ENCODE peak calls at places on chromosomes 12 and 14, in nine cellular contexts. D is RCC 7860; R is heart left ventricle; Z is sciatic nerve; K is activated CD8-positive, alpha-beta memory T cell treated with anti-CD3 and anti-CD28 coated beads, Interleukin-2, amount 50 U/mL, for 48 hours; N is activated T-cell treated with anti-CD3 and anti-CD28 coated beads, Interleukin-2, amount 50 U/mL, for 24 hours; U is activated naive CD4-positive, alpha-beta T cell treated with anti-CD3 and anti-CD28 coated beads for 36 hours; V is stimulated activated CD4-positive, alpha-beta T cell treated with anti-CD3 and anti-CD28 coated beads, Interleukin-2, amount 100 ng/mL, for 48 hours; I is head of caudate nucleus. J is an unnamed sample.

GRCh38 chr12:89525002-89525823 is 617 bp upstream of the GALNT4 start:
- DNase-seq in V (peak), R (peak), D (no peak), I (no peak), K (peak), N (peak), U (peak), Z (peak), J (peak)

GRCh38 chr12:132281021-132281420 is 48.4 kb downstream of the GALNT9 start:
- DNase-seq in N (no peak), Z (no peak), U (no peak), I (no peak), V (no peak), R (peak), D (no peak), K (no peak), J (no peak)

GRCh38 chr12:113109360-113109759 is 26.2 kb downstream of the RASAL1 start:
- DNase-seq in N (no peak), K (no peak), R (no peak), I (no peak), V (no peak), D (no peak), U (no peak), Z (no peak), J (no peak)

GRCh38 chr12:54018608-54018984 is 9.6 kb upstream of the HOXC6 start:
- DNase-seq in U (no peak), N (no peak), I (no peak), Z (peak), K (no peak), V (no peak), R (no peak), D (peak), J (no peak)

GRCh38 chr14:85528882-85529585 is 910 bp upstream of the FLRT2 start:
- DNase-seq in I (no peak), K (no peak), D (peak), V (no peak), N (no peak), R (no peak), Z (no peak), U (no peak), J (no peak)

GRCh38 chr14:94367896-94368590 is 20.4 kb downstream of the SERPINA1 start:
- DNase-seq in N (peak), I (no peak), U (no peak), K (no peak), V (no peak), R (no peak), Z (no peak), D (no peak), J (no peak)

GRCh38 chr12:122870867-122871664 is 24.9 kb downstream of the VPS37B start:
- DNase-seq in D (no peak), U (no peak), I (peak), N (peak), Z (peak), V (no peak), K (no peak), R (peak), J (no peak)

GRCh38 chr14:102781063-102781462 is 3.8 kb downstream of the TRAF3 start:
- DNase-seq in Z (no peak), D (no peak), U (no peak), N (no peak), K (no peak), V (no peak), R (no peak), I (no peak), J (no peak)

GRCh38 chr14:75476274-75476995 is 45.8 kb upstream of the BATF start:
- DNase-seq in U (no peak), D (no peak), V (no peak), N (no peak), K (no peak), Z (no peak), I (peak), R (no peak), J (peak)

GRCh38 chr12:111445311-111446043 is 39.8 kb downstream of the SH2B3 start:
- DNase-seq in I (no peak), R (no peak), U (no peak), Z (peak), D (no peak), K (peak), V (no peak), N (peak), J (peak)

GRCh38 chr12:65232490-65233077 is 45.9 kb upstream of the MSRB3 start:
- DNase-seq in Z (no peak), D (no peak), V (no peak), N (no peak), U (no peak), R (no peak), K (no peak), I (no peak), J (no peak)

GRCh38 chr14:63905370-63905769 is 52.6 kb downstream of the SYNE2 start:
- DNase-seq in V (no peak), D (no peak), I (no peak), Z (no peak), R (no peak), U (no peak), K (no peak), N (no peak), J (no peak)

GRCh38 chr14:68232643-68233055 is 413.1 kb downstream of the RAD51B start:
- DNase-seq in N (no peak), D (peak), I (no peak), Z (peak), V (peak), K (no peak), R (no peak), U (peak), J (no peak)

GRCh38 chr14:102044566-102044965 is 42.3 kb downstream of the HSP90AA1 start:
- DNase-seq in Z (no peak), N (no peak), D (no peak), V (no peak), R (no peak), I (no peak), U (no peak), K (no peak), J (no peak)

GRCh38 chr12:22880810-22881209 is 255.8 kb downstream of the ETNK1 start:
- DNase-seq in I (no peak), V (no peak), Z (no peak), D (no peak), U (no peak), K (no peak), N (no peak), R (no peak), J (no peak)

GRCh38 chr14:66244834-66245233 is 241.3 kb upstream of the CCDC196 start:
- DNase-seq in K (no peak), R (no peak), V (no peak), D (no peak), U (no peak), I (no peak), N (no peak), Z (no peak), J (no peak)

GRCh38 chr12:72077111-72077820 is 138.6 kb downstream of the TPH2 start:
- DNase-seq in V (no peak), K (no peak), U (no peak), I (no peak), D (no peak), R (no peak), Z (no peak), N (no peak), J (no peak)

J was measured in Caco-2.